ENCODE peak calls at places on chromosomes 3 and 15, in six cellular contexts. V is GM23248, C is pancreas, B is kidney glomerular epithelial cell, T is germinal center, F is A172. S is an unnamed sample.

GRCh38 chr15:68348064-68348463 is 70.5 kb downstream of the FEM1B start:
- DNase-seq in B (no peak), V (peak), C (no peak), F (no peak), T (no peak), S (no peak)

GRCh38 chr3:82791241-82791640 is 1029.8 kb upstream of the GBE1 start:
- DNase-seq in F (no peak), T (no peak), V (no peak), B (no peak), C (no peak), S (no peak)

GRCh38 chr3:16587047-16587702 is 18.0 kb downstream of the DAZL start:
- DNase-seq in V (peak), F (no peak), T (no peak), C (no peak), B (no peak), S (no peak)

GRCh38 chr3:60336061-60336460 is 915.2 kb downstream of the FHIT start:
- DNase-seq in B (no peak), C (no peak), V (no peak), T (no peak), F (no peak), S (no peak)

GRCh38 chr15:101128191-101128590 is 123.7 kb downstream of the CHSY1 start:
- DNase-seq in T (no peak), C (no peak), B (peak), V (peak), F (peak), S (peak)

GRCh38 chr3:5274116-5274515 is 86.6 kb downstream of the EDEM1 start:
- DNase-seq in V (no peak), F (no peak), T (no peak), C (no peak), B (no peak), S (no peak)

GRCh38 chr3:182585532-182586150 is 207.7 kb upstream of the ATP11B start:
- DNase-seq in T (no peak), V (no peak), C (no peak), F (no peak), B (no peak), S (no peak)

GRCh38 chr15:38389924-38390542 is 63.9 kb upstream of the FAM98B start:
- DNase-seq in F (peak), C (peak), T (peak), V (peak), B (peak), S (peak)

GRCh38 chr3:132006605-132007204 is 28.1 kb downstream of the CPNE4 start:
- DNase-seq in C (peak), F (peak), T (peak), B (peak), V (peak), S (peak)